ENCODE peak calls at places on chromosomes 2 and 18, in ten cellular contexts. V, Y, N, D, W, C, Q, H, E and K are unnamed samples.
A peak's percentile ranks its signal among the peaks of the same experiment; 100 is the strongest.

GRCh38 chr2:24866946-24867345 is 53.1 kb downstream of the ADCY3 start:
- DNase-seq in V (no peak), Y (no peak), N (no peak), D (no peak), W (no peak), C (no peak), Q (no peak), H (no peak), E (no peak), K (no peak)

GRCh38 chr2:234355052-234355720 is 141.7 kb downstream of the ARL4C start:
- DNase-seq in V (no peak), Y (no peak), N (no peak), D (no peak), W (no peak), C (peak; percentile 37), Q (no peak), H (no peak), E (no peak), K (no peak)

GRCh38 chr2:112712903-112713584 is 7.8 kb upstream of the NT5DC4 start:
- DNase-seq in V (no peak), Y (no peak), N (peak; percentile 93), D (no peak), W (no peak), C (no peak), Q (peak; percentile 77), H (peak; percentile 43), E (peak; percentile 78), K (no peak)

GRCh38 chr2:108982259-108982679 is 6.8 kb downstream of the EDAR start:
- DNase-seq in V (no peak), Y (no peak), N (no peak), D (no peak), W (no peak), C (no peak), Q (no peak), H (no peak), E (no peak), K (no peak)

GRCh38 chr2:213834331-213834730 is 550.1 kb downstream of the SPAG16 start:
- DNase-seq in V (no peak), Y (peak; percentile 39), N (peak; percentile 88), D (no peak), W (no peak), C (no peak), Q (no peak), H (peak; percentile 48), E (peak; percentile 77), K (no peak)

GRCh38 chr2:41949541-41950439 is 98.0 kb upstream of the PKDCC start:
- DNase-seq in V (no peak), Y (no peak), N (no peak), D (no peak), W (no peak), C (no peak), Q (no peak), H (no peak), E (no peak), K (no peak)

GRCh38 chr2:213161759-213162514 is 10.5 kb upstream of the IKZF2 start:
- DNase-seq in V (peak; percentile 39), Y (no peak), N (peak; percentile 85), D (no peak), W (no peak), C (no peak), Q (no peak), H (peak; percentile 12), E (peak; percentile 54), K (no peak)

GRCh38 chr2:240915526-240916335 is 9.6 kb downstream of the CROCC2 start:
- DNase-seq in V (no peak), Y (no peak), N (no peak), D (no peak), W (no peak), C (no peak), Q (no peak), H (peak; percentile 49), E (no peak), K (no peak)

GRCh38 chr2:202681688-202682205 is 47.0 kb downstream of the FAM117B start:
- DNase-seq in V (peak; percentile 14), Y (no peak), N (no peak), D (no peak), W (no peak), C (no peak), Q (no peak), H (no peak), E (peak; percentile 10), K (no peak)

GRCh38 chr2:152924722-152925121 is 206.3 kb downstream of the ARL6IP6 start:
- DNase-seq in V (no peak), Y (no peak), N (peak; percentile 68), D (no peak), W (no peak), C (no peak), Q (no peak), H (no peak), E (no peak), K (no peak)

GRCh38 chr18:23311346-23312103 is 141.6 kb upstream of the RIOK3 start:
- DNase-seq in V (peak; percentile 14), Y (peak; percentile 63), N (peak; percentile 98), D (no peak), W (no peak), C (no peak), Q (no peak), H (peak; percentile 71), E (peak; percentile 84), K (no peak)

GRCh38 chr2:8872821-8873432 is 35.5 kb upstream of the KIDINS220 start:
- DNase-seq in V (peak; percentile 71), Y (peak; percentile 54), N (peak; percentile 82), D (no peak), W (no peak), C (peak; percentile 2), Q (no peak), H (peak; percentile 54), E (peak; percentile 71), K (no peak)

GRCh38 chr18:59954746-59955145 is 55.0 kb downstream of the PMAIP1 start:
- DNase-seq in V (no peak), Y (peak; percentile 27), N (peak; percentile 52), D (no peak), W (no peak), C (no peak), Q (no peak), H (peak; percentile 34), E (peak; percentile 91), K (no peak)

GRCh38 chr18:27500531-27500930 is 315.4 kb upstream of the CHST9 start:
- DNase-seq in V (no peak), Y (no peak), N (no peak), D (no peak), W (no peak), C (no peak), Q (no peak), H (no peak), E (no peak), K (no peak)

GRCh38 chr18:62183578-62184195 is 3.2 kb downstream of the PIGN start:
- DNase-seq in V (peak; percentile 70), Y (peak; percentile 29), N (peak; percentile 67), D (no peak), W (no peak), C (peak; percentile 46), Q (no peak), H (peak; percentile 58), E (peak; percentile 77), K (peak; percentile 4)

GRCh38 chr2:224009605-224010330 is 29.3 kb downstream of the SERPINE2 start:
- DNase-seq in V (peak; percentile 48), Y (no peak), N (peak; percentile 57), D (no peak), W (no peak), C (no peak), Q (no peak), H (no peak), E (peak; percentile 39), K (no peak)

GRCh38 chr2:77008925-77009706 is 513.1 kb downstream of the LRRTM4 start:
- DNase-seq in V (peak; percentile 91), Y (no peak), N (peak; percentile 3), D (no peak), W (no peak), C (no peak), Q (no peak), H (no peak), E (no peak), K (no peak)

GRCh38 chr2:144648837-144649485 is 129.0 kb upstream of the ZEB2 start:
- DNase-seq in V (no peak), Y (no peak), N (no peak), D (no peak), W (no peak), C (no peak), Q (no peak), H (no peak), E (no peak), K (no peak)

GRCh38 chr18:23586249-23587196 is at the start of gene NPC1:
- DNase-seq in V (peak; percentile 95), Y (peak; percentile 94), N (peak; percentile 98), D (peak; percentile 90), W (peak; percentile 73), C (peak; percentile 90), Q (peak; percentile 99), H (peak; percentile 96), E (peak; percentile 99), K (peak; percentile 56)

GRCh38 chr18:79935098-79935480 is 16.4 kb downstream of the SLC66A2 start:
- DNase-seq in V (no peak), Y (no peak), N (no peak), D (no peak), W (no peak), C (no peak), Q (no peak), H (no peak), E (no peak), K (no peak)

GRCh38 chr2:15242936-15243461 is 318.1 kb downstream of the NBAS start:
- DNase-seq in V (no peak), Y (no peak), N (no peak), D (no peak), W (no peak), C (no peak), Q (no peak), H (no peak), E (no peak), K (no peak)

GRCh38 chr18:3126457-3127097 is 93.2 kb downstream of the MYOM1 start:
- DNase-seq in V (no peak), Y (no peak), N (no peak), D (no peak), W (no peak), C (no peak), Q (no peak), H (no peak), E (no peak), K (no peak)

GRCh38 chr18:3596324-3597158 is 146.6 kb downstream of the TGIF1 start:
- DNase-seq in V (peak; percentile 75), Y (no peak), N (no peak), D (no peak), W (no peak), C (peak; percentile 30), Q (no peak), H (no peak), E (peak; percentile 33), K (no peak)